ENCODE peak calls at places on chromosomes 4 and X, in nine cellular contexts. A is midbrain; Z is A549; E is renal cortical epithelial cell; Q is C1 segment of cervical spinal cord; G is non-pigmented ciliary epithelial cell; P is tibial nerve; C is stimulated activated CD8-positive, alpha-beta memory T cell treated with anti-CD3 and anti-CD28 coated beads, Interleukin-4, amount 100 ng/mL, for 24 hours; O is stimulated activated naive CD8-positive, alpha-beta T cell treated with anti-CD3 and anti-CD28 coated beads, Interleukin-15, Interleukin-2, amounts not matched to agents 100 U/mL and 50 U/mL, for 24 hours. D is an unnamed sample.

GRCh38 chr4:23788460-23788859 is 101.4 kb downstream of the PPARGC1A start:
- DNase-seq in C (no peak), Q (no peak), Z (no peak), P (no peak), O (no peak), A (no peak), G (no peak), E (peak; percentile 99), D (no peak)

GRCh38 chr4:2794707-2795557 is 2.0 kb downstream of the SH3BP2 start:
- DNase-seq in E (peak; percentile 70), P (peak; percentile 30), C (no peak), Q (peak; percentile 79), O (no peak), G (peak; percentile 35), A (peak; percentile 24), Z (peak; percentile 44), D (no peak)

GRCh38 chrX:68090266-68090665 is 343.0 kb downstream of the OPHN1 start:
- DNase-seq in E (no peak), G (no peak), Q (no peak), C (no peak), O (no peak), P (no peak), Z (peak; percentile 3), A (no peak), D (no peak)

GRCh38 chrX:103879339-103879738 is 47.3 kb upstream of the RAB9B start:
- DNase-seq in A (no peak), E (peak; percentile 67), Z (no peak), Q (no peak), C (no peak), O (no peak), G (no peak), P (no peak), D (no peak)

GRCh38 chrX:110863883-110864282 is 68.3 kb upstream of the CHRDL1 start:
- DNase-seq in Q (no peak), Z (no peak), E (no peak), O (no peak), C (no peak), P (no peak), A (no peak), G (no peak), D (no peak)

GRCh38 chr4:158008551-158009218 is 164.1 kb downstream of the GASK1B start:
- DNase-seq in C (no peak), Z (no peak), E (peak; percentile 33), Q (no peak), P (no peak), G (peak; percentile 43), A (no peak), O (no peak), D (no peak)

GRCh38 chr4:19983072-19983471 is 268.6 kb upstream of the SLIT2 start:
- DNase-seq in Q (no peak), G (peak; percentile 97), P (no peak), E (peak; percentile 3), A (no peak), Z (no peak), O (no peak), C (no peak), D (no peak)

GRCh38 chr4:26032572-26033320 is 118.7 kb downstream of the SMIM20 start:
- DNase-seq in A (no peak), Z (no peak), O (no peak), G (peak; percentile 85), C (no peak), E (peak; percentile 81), Q (no peak), P (peak; percentile 16), D (no peak)

GRCh38 chr4:8345946-8346814 is 76.6 kb downstream of the HTRA3 start:
- DNase-seq in P (no peak), E (no peak), O (no peak), Z (no peak), A (no peak), Q (no peak), G (no peak), C (no peak), D (no peak)

GRCh38 chr4:39932776-39933402 is 44.8 kb downstream of the PDS5A start:
- DNase-seq in G (no peak), A (no peak), Q (no peak), C (no peak), E (no peak), O (no peak), P (no peak), Z (no peak), D (no peak)

GRCh38 chrX:35617836-35618235 is 180.3 kb upstream of the MAGEB16 start:
- DNase-seq in Z (no peak), E (peak; percentile 70), C (no peak), P (no peak), A (no peak), G (no peak), Q (no peak), O (no peak), D (no peak)

GRCh38 chr4:71441186-71442169 is 102.7 kb downstream of the SLC4A4 start:
- DNase-seq in O (no peak), Q (no peak), Z (no peak), P (no peak), C (no peak), A (no peak), G (peak; percentile 58), E (peak; percentile 80), D (no peak)

GRCh38 chr4:33714971-33715370 is 2529.3 kb downstream of the ARAP2 start:
- DNase-seq in E (no peak), A (no peak), O (no peak), P (no peak), C (no peak), Q (no peak), G (no peak), Z (no peak), D (no peak)

D was measured in T-cell.